ENCODE peak calls at places on chromosomes 7 and 10, in nine cellular contexts. E is Panc1; S is stomach; O is HAP-1; R is GM23338; F is Peyer's patch; L is spleen; Q is CD8-positive, alpha-beta T cell; D is PC-3. T is an unnamed sample.

GRCh38 chr7:44729949-44730590 is 18.6 kb upstream of the ZMIZ2 start:
- DNase-seq in E (no peak), S (no peak), O (no peak), R (no peak), F (no peak), L (peak; percentile 73), Q (no peak), D (no peak), T (no peak)

GRCh38 chr10:78972160-78972946 is 96.4 kb upstream of the ZMIZ1 start:
- DNase-seq in E (peak; percentile 57), S (peak; percentile 48), O (no peak), R (no peak), F (peak; percentile 22), L (no peak), Q (no peak), D (peak; percentile 83), T (peak; percentile 78)

GRCh38 chr7:139886206-139886605 is 57.1 kb downstream of the TBXAS1 start:
- DNase-seq in E (no peak), S (no peak), O (no peak), R (no peak), F (no peak), L (no peak), Q (no peak), D (no peak), T (no peak)

GRCh38 chr10:29784175-29784773 is 149.5 kb upstream of the SVIL start:
- DNase-seq in E (peak; percentile 97), S (peak; percentile 41), O (no peak), R (peak; percentile 88), F (no peak), L (no peak), Q (no peak), D (peak; percentile 98), T (peak; percentile 37)

GRCh38 chr10:11476035-11476434 is 135.4 kb downstream of the USP6NL start:
- DNase-seq in E (no peak), S (no peak), O (no peak), R (no peak), F (no peak), L (no peak), Q (no peak), D (no peak), T (no peak)

GRCh38 chr7:80896856-80897598 is 21.8 kb downstream of the SEMA3C start:
- DNase-seq in E (no peak), S (no peak), O (no peak), R (no peak), F (no peak), L (no peak), Q (no peak), D (no peak), T (peak; percentile 47)

GRCh38 chr10:115941247-115941840 is 331.7 kb downstream of the GFRA1 start:
- DNase-seq in E (no peak), S (no peak), O (no peak), R (no peak), F (no peak), L (no peak), Q (no peak), D (no peak), T (no peak)

GRCh38 chr7:105673367-105674188 is 92.3 kb upstream of the EFCAB10 start:
- DNase-seq in E (no peak), S (peak; percentile 69), O (no peak), R (no peak), F (no peak), L (no peak), Q (no peak), D (peak; percentile 33), T (peak; percentile 62)

GRCh38 chr10:22915314-22915713 is 12.5 kb upstream of the ARMC3 start:
- DNase-seq in E (no peak), S (no peak), O (no peak), R (no peak), F (no peak), L (no peak), Q (no peak), D (no peak), T (no peak)

GRCh38 chr7:155581107-155581830 is 34.9 kb upstream of the CNPY1 start:
- DNase-seq in E (no peak), S (no peak), O (no peak), R (no peak), F (no peak), L (peak; percentile 67), Q (no peak), D (no peak), T (no peak)

GRCh38 chr10:86376852-86377796 is 10.5 kb upstream of the GRID1 start:
- DNase-seq in E (peak; percentile 22), S (peak; percentile 88), O (peak; percentile 51), R (peak; percentile 85), F (peak; percentile 59), L (peak; percentile 96), Q (peak; percentile 54), D (peak; percentile 69), T (peak; percentile 84)
- H3K4me3 ChIP-seq in E (no peak overlapping the region), S (peak overlapping the region; percentile 36), O (no peak overlapping the region), R (peak overlapping the region; percentile 59), F (no peak overlapping the region), L (peak overlapping the region; percentile 26), Q (peak overlapping the region; percentile 22), D (peak overlapping the region; percentile 38), T (no peak overlapping the region)

GRCh38 chr10:88893611-88894010 is 13.6 kb downstream of the STAMBPL1 start:
- DNase-seq in E (no peak), S (no peak), O (no peak), R (no peak), F (no peak), L (no peak), Q (no peak), D (no peak), T (no peak)
- H3K4me1 ChIP-seq in E (peaks cover 64% of the 10 kb centered on the region), S (peaks cover 76% of the 10 kb centered on the region), O (peaks cover 32% of the 10 kb centered on the region), R (no peaks in the 10 kb centered on the region), F (peaks cover 22% of the 10 kb centered on the region), L (peaks cover 50% of the 10 kb centered on the region), Q (peaks cover 26% of the 10 kb centered on the region), D (peaks cover 4% of the 10 kb centered on the region), T (peaks cover 35% of the 10 kb centered on the region)

DNA sequence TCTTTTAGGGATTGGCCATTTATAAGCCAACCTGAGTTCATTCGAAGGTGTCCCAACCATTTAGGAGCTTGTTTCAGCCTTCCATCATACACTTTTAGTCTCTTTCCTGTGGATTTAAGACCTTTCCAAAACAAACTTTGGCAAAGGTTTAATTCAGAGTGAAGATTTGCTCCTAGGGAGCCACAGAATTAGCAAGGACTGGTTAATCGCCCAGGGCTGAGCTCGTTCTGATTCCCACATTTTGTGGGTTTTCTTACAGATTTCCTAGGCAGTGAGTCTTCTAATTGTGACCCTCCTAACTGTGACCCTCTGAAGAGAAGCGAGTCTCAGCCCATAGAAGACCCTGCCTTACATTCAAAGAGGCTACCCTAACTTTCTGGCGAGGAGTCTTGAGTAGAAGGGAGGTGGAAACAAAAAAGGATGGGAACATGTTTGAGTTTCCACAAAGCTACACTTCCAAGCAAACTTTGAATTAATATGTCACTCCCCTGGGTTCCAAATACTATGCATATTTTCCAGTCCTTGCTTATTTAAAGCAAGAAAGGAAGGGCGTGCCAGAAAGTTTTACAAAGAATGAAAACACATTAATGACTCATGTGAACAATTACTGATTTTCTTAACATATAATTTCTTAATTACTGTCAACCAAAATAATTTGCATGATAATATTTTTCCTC is 118.3 kb downstream of the ARID5B start:
- DNase-seq in E (no peak), S (no peak), O (peak; percentile 79), R (peak; percentile 12), F (no peak), L (no peak), Q (no peak), D (no peak), T (no peak)
- H3K4me3 ChIP-seq in E (no peak overlapping the region), S (no peak overlapping the region), O (no peak overlapping the region), R (no peak overlapping the region), F (no peak overlapping the region), L (no peak overlapping the region), Q (no peak overlapping the region), D (no peak overlapping the region), T (no peak overlapping the region)

DNA sequence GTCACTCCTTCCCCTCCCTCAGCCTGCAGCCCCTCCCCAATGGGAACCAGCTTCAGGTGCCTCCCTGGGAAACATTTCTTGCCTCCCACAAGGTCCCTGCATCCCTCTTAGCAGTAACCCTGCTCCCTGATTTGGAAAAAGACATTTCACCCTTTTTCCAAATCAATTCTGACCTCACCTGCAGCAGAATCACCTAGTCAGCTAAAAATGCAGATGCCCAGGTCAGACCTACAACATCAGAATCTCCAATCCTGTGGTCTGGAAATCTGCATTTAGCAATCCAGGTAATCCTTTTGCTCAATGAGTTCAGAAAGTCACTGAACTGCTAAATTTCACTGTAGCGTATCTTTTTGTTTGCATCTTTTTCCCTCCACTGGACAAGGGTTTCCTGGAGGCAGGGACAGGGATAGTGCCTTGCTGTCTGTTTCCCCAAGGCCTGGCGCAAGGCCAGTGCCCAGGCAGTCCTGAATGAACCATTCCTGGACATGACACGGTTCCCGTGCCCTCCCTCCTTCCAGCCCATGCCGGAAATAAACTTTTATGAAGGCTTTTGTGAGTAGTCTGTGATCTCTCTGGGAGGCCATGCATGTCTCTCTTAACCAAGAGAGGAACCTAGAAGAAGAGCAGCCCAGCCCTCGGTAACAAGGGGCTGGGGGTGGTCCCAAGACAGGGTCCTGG is 44.0 kb downstream of the COL13A1 start:
- DNase-seq in E (no peak), S (no peak), O (no peak), R (no peak), F (no peak), L (peak; percentile 82), Q (no peak), D (peak; percentile 93), T (peak; percentile 85)
- H3K4me1 ChIP-seq in E (no peaks in the 10 kb centered on the region), S (peaks cover 27% of the 10 kb centered on the region), O (no peaks in the 10 kb centered on the region), R (peaks cover 60% of the 10 kb centered on the region), F (no peaks in the 10 kb centered on the region), L (peaks cover 32% of the 10 kb centered on the region), Q (no peaks in the 10 kb centered on the region), D (peaks cover 28% of the 10 kb centered on the region), T (peaks cover 12% of the 10 kb centered on the region)

DNA sequence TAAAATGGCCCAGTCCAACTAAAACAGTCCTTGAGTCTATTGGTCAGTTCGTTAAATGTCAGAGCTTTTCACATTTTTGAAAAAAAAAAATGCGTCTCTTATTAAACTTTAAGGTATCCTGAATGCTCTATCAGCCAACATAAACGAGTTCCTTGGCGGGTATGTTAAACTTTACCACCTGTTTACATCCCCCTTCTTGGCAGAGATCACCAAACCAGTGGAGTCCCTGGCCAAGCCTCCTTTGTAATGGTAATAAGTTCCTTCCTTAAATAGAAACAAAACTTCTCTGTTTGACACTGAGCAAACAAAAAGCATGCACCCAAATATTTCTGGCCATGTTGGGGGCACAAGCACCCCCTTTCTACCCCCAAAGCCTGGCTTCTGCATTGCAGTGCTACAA is 3.2 kb downstream of the TRIL start:
- DNase-seq in E (no peak), S (no peak), O (no peak), R (peak; percentile 39), F (no peak), L (no peak), Q (no peak), D (no peak), T (no peak)
- H3K4me3 ChIP-seq in E (no peak overlapping the region), S (no peak overlapping the region), O (no peak overlapping the region), R (peak overlapping the region; percentile 70), F (no peak overlapping the region), L (no peak overlapping the region), Q (no peak overlapping the region), D (no peak overlapping the region), T (no peak overlapping the region)

DNA sequence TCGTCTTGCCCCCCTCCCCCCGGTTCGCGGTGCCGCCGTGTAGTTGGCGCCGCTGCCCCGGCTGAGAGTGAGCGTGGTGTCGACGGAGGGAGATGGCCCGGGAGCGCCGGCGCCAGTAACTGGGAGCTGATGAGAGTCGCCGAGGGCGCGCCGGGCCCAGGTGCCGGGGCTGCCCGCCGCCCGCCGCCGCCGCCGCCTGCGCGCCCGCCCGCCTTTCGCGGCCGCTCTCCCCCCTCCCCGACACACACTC is 322 bp downstream of the WAC start:
- DNase-seq in E (no peak), S (no peak), O (no peak), R (no peak), F (no peak), L (no peak), Q (no peak), D (no peak), T (no peak)
- H3K4me1 ChIP-seq in E (peaks cover 9% of the 10 kb centered on the region), S (peaks cover 67% of the 10 kb centered on the region), O (peaks cover 7% of the 10 kb centered on the region), R (peaks cover 11% of the 10 kb centered on the region), F (peaks cover 5% of the 10 kb centered on the region), L (peaks cover 60% of the 10 kb centered on the region), Q (peaks cover 54% of the 10 kb centered on the region), D (peaks cover 17% of the 10 kb centered on the region), T (peaks cover 9% of the 10 kb centered on the region)

T was measured in mucosa of descending colon.